ENCODE peak calls at places on chromosomes 5 and 9, in eight cellular contexts. One of them, this sample, is unnamed. For H3K27me3 and H3K9me3, the result is how much of the 10 kb centered on the place peaks cover.

GRCh38 chr5:107470007-107470582 is 200.6 kb downstream of the EFNA5 start:
- DNase-seq in transverse colon: no peak
- DNase-seq in gastrocnemius medialis: no peak
- DNase-seq in thoracic aorta: no peak
- DNase-seq in cardiac muscle cell: peak
- DNase-seq in PC-3: peak
- DNase-seq in HepG2: no peak
- DNase-seq in neuronal stem cell: no peak
- DNase-seq in this sample: no peak

GRCh38 chr9:79812507-79813261 is 240.9 kb downstream of the TLE4 start:
- DNase-seq in neuronal stem cell: no peak
- DNase-seq in HepG2: no peak
- DNase-seq in transverse colon: no peak
- DNase-seq in cardiac muscle cell: no peak
- DNase-seq in PC-3: no peak
- DNase-seq in gastrocnemius medialis: no peak
- DNase-seq in thoracic aorta: no peak
- DNase-seq in this sample: no peak

GRCh38 chr9:105978822-105979221 is 284.5 kb downstream of the TMEM38B start:
- DNase-seq in neuronal stem cell: no peak
- DNase-seq in HepG2: no peak
- DNase-seq in transverse colon: no peak
- DNase-seq in gastrocnemius medialis: no peak
- DNase-seq in cardiac muscle cell: no peak
- DNase-seq in PC-3: no peak
- DNase-seq in thoracic aorta: no peak
- DNase-seq in this sample: no peak

GRCh38 chr9:14158911-14159310 is 155.0 kb downstream of the NFIB start:
- DNase-seq in transverse colon: no peak
- DNase-seq in neuronal stem cell: no peak
- DNase-seq in HepG2: no peak
- DNase-seq in gastrocnemius medialis: no peak
- DNase-seq in cardiac muscle cell: no peak
- DNase-seq in thoracic aorta: no peak
- DNase-seq in PC-3: peak
- DNase-seq in this sample: peak

GRCh38 chr5:143701476-143701875 is 110.5 kb upstream of the HMHB1 start:
- DNase-seq in thoracic aorta: no peak
- DNase-seq in neuronal stem cell: no peak
- DNase-seq in HepG2: no peak
- DNase-seq in PC-3: no peak
- DNase-seq in gastrocnemius medialis: no peak
- DNase-seq in cardiac muscle cell: no peak
- DNase-seq in transverse colon: no peak
- DNase-seq in this sample: no peak

GRCh38 chr9:132582786-132583583 is 579 bp downstream of the BARHL1 start:
- DNase-seq in transverse colon: no peak
- DNase-seq in gastrocnemius medialis: no peak
- DNase-seq in neuronal stem cell: no peak
- DNase-seq in PC-3: no peak
- DNase-seq in HepG2: no peak
- DNase-seq in cardiac muscle cell: no peak
- DNase-seq in thoracic aorta: no peak
- DNase-seq in this sample: no peak

GRCh38 chr5:149519624-149520023 is 31.6 kb downstream of the CSNK1A1 start:
- DNase-seq in neuronal stem cell: no peak
- DNase-seq in PC-3: no peak
- DNase-seq in gastrocnemius medialis: no peak
- DNase-seq in cardiac muscle cell: no peak
- DNase-seq in HepG2: no peak
- DNase-seq in thoracic aorta: no peak
- DNase-seq in transverse colon: no peak
- DNase-seq in this sample: no peak

GRCh38 chr5:158976035-158976434 is 123.7 kb downstream of the EBF1 start:
- DNase-seq in PC-3: peak
- DNase-seq in HepG2: no peak
- DNase-seq in gastrocnemius medialis: no peak
- DNase-seq in neuronal stem cell: no peak
- DNase-seq in cardiac muscle cell: no peak
- DNase-seq in thoracic aorta: no peak
- DNase-seq in transverse colon: no peak
- DNase-seq in this sample: no peak

GRCh38 chr9:112858625-112859147 is 32.0 kb downstream of the SLC46A2 start:
- DNase-seq in transverse colon: no peak
- DNase-seq in cardiac muscle cell: no peak
- DNase-seq in thoracic aorta: no peak
- DNase-seq in gastrocnemius medialis: no peak
- DNase-seq in PC-3: no peak
- DNase-seq in neuronal stem cell: no peak
- DNase-seq in HepG2: no peak
- DNase-seq in this sample: peak

GRCh38 chr5:139789845-139790189 is 5.8 kb upstream of the PSD2 start:
- DNase-seq in HepG2: no peak
- DNase-seq in PC-3: no peak
- DNase-seq in cardiac muscle cell: no peak
- DNase-seq in thoracic aorta: no peak
- DNase-seq in neuronal stem cell: no peak
- DNase-seq in transverse colon: no peak
- DNase-seq in gastrocnemius medialis: no peak
- DNase-seq in this sample: no peak

GRCh38 chr5:59661939-59662615 is 231.4 kb downstream of the PDE4D start:
- DNase-seq in gastrocnemius medialis: no peak
- DNase-seq in neuronal stem cell: no peak
- DNase-seq in cardiac muscle cell: peak
- DNase-seq in HepG2: peak
- DNase-seq in PC-3: no peak
- DNase-seq in thoracic aorta: no peak
- DNase-seq in transverse colon: no peak
- DNase-seq in this sample: peak

GRCh38 chr5:176742246-176743105 is 67.9 kb upstream of the UNC5A start:
- DNase-seq in gastrocnemius medialis: no peak
- DNase-seq in HepG2: no peak
- DNase-seq in cardiac muscle cell: no peak
- DNase-seq in PC-3: no peak
- DNase-seq in neuronal stem cell: no peak
- DNase-seq in transverse colon: no peak
- DNase-seq in thoracic aorta: no peak
- DNase-seq in this sample: no peak

GRCh38 chr5:149471406-149472183 is 79.6 kb downstream of the CSNK1A1 start:
- DNase-seq in transverse colon: peak
- DNase-seq in gastrocnemius medialis: peak
- DNase-seq in PC-3: peak
- DNase-seq in HepG2: no peak
- DNase-seq in thoracic aorta: no peak
- DNase-seq in cardiac muscle cell: no peak
- DNase-seq in neuronal stem cell: no peak
- DNase-seq in this sample: peak

GRCh38 chr9:78605029-78605930 is 308.4 kb downstream of the PSAT1 start:
- DNase-seq in thoracic aorta: no peak
- DNase-seq in cardiac muscle cell: peak
- DNase-seq in PC-3: no peak
- DNase-seq in transverse colon: no peak
- DNase-seq in gastrocnemius medialis: no peak
- DNase-seq in neuronal stem cell: no peak
- DNase-seq in HepG2: no peak
- DNase-seq in this sample: no peak

GRCh38 chr9:18480649-18481048 is 6.7 kb downstream of the ADAMTSL1 start:
- DNase-seq in cardiac muscle cell: no peak
- DNase-seq in neuronal stem cell: no peak
- DNase-seq in PC-3: peak
- DNase-seq in transverse colon: no peak
- DNase-seq in thoracic aorta: no peak
- DNase-seq in gastrocnemius medialis: no peak
- DNase-seq in HepG2: no peak
- DNase-seq in this sample: no peak

GRCh38 chr5:176779537-176779936 is 30.8 kb upstream of the UNC5A start:
- DNase-seq in PC-3: no peak
- DNase-seq in gastrocnemius medialis: no peak
- DNase-seq in HepG2: no peak
- DNase-seq in cardiac muscle cell: no peak
- DNase-seq in transverse colon: no peak
- DNase-seq in neuronal stem cell: no peak
- DNase-seq in thoracic aorta: no peak
- DNase-seq in this sample: no peak

DNA sequence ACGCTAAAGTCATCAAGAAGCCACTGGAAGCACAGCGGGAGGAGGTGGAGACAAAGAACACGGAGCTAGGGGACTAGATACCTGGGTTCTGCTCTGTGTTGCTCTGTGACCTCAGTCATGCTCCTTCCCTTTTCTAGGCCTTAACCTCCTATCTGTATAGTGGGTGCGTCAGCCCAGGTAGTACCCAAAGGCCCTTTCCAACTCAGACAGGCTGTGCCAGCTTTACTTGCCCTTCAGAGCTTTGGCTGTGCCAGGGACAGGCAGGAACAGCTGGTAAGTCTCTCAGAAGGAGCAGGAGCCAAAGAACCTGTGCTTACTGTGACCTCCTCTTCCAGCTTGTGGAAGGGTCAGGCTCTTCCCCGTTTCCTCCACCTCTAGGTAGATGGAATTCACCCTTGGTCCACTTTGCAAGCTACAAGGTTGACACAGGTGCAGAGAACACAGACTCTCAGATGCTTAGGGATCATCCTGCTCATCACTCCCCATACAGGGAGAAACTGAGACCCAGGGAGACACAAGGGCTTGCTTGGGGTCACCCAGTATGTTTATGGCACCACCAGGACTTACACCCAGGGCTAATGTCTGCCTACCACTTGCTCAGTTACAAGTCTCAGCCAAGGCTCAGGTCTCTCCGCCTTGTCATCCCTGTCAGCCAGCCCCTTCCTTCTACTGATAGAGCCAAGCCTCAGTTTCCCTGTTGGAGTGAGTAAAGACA is 1.7 kb downstream of the CCDC69 start:
- DNase-seq in PC-3: no peak
- DNase-seq in HepG2: no peak
- DNase-seq in transverse colon: no peak
- DNase-seq in neuronal stem cell: no peak
- DNase-seq in thoracic aorta: no peak
- DNase-seq in gastrocnemius medialis: peak
- DNase-seq in cardiac muscle cell: no peak
- DNase-seq in this sample: no peak
- H3K4me3 ChIP-seq in PC-3: no peak
- H3K4me3 ChIP-seq in HepG2: peak
- H3K4me3 ChIP-seq in transverse colon: peak
- H3K4me3 ChIP-seq in neuronal stem cell: no peak
- H3K4me3 ChIP-seq in thoracic aorta: peak
- H3K4me3 ChIP-seq in gastrocnemius medialis: peak
- H3K4me3 ChIP-seq in cardiac muscle cell: peak
- H3K4me3 ChIP-seq in this sample: no peak

GRCh38 chr9:99366183-99366582 is 144.1 kb downstream of the SEC61B start:
- DNase-seq in thoracic aorta: no peak
- DNase-seq in transverse colon: no peak
- DNase-seq in PC-3: no peak
- DNase-seq in HepG2: no peak
- DNase-seq in neuronal stem cell: no peak
- DNase-seq in gastrocnemius medialis: peak
- DNase-seq in cardiac muscle cell: no peak
- DNase-seq in this sample: no peak

GRCh38 chr9:99361827-99362226 is 139.7 kb downstream of the SEC61B start:
- DNase-seq in thoracic aorta: no peak
- DNase-seq in transverse colon: no peak
- DNase-seq in neuronal stem cell: peak
- DNase-seq in HepG2: no peak
- DNase-seq in cardiac muscle cell: no peak
- DNase-seq in PC-3: no peak
- DNase-seq in gastrocnemius medialis: no peak
- DNase-seq in this sample: no peak

GRCh38 chr9:99365233-99365980 is 143.3 kb downstream of the SEC61B start:
- DNase-seq in cardiac muscle cell: peak
- DNase-seq in HepG2: no peak
- DNase-seq in neuronal stem cell: no peak
- DNase-seq in PC-3: no peak
- DNase-seq in transverse colon: no peak
- DNase-seq in gastrocnemius medialis: no peak
- DNase-seq in thoracic aorta: no peak
- DNase-seq in this sample: no peak

GRCh38 chr9:99362317-99362716 is 140.2 kb downstream of the SEC61B start:
- DNase-seq in gastrocnemius medialis: no peak
- DNase-seq in PC-3: no peak
- DNase-seq in HepG2: no peak
- DNase-seq in transverse colon: no peak
- DNase-seq in cardiac muscle cell: no peak
- DNase-seq in thoracic aorta: no peak
- DNase-seq in neuronal stem cell: no peak
- DNase-seq in this sample: no peak

DNA sequence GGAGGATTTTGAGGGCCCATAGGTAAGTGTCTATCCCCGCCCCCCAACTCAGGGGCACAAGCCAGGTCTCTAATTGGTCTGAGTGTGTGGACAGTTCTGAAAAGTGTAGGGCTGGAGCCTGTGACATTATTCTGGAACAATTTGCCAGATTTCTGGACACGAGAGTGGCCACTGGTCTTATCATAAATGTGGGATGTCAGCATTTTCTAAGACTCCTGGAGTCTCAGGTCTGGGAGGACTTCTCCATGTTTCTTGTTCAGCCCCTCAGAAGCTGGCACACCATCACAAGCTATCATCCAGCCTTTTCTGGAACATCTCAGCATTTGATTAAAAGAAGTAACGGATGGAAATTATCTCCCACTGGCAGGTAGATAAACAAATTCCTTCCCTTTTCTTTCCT is 141.4 kb downstream of the SEC61B start:
- DNase-seq in thoracic aorta: no peak
- DNase-seq in gastrocnemius medialis: no peak
- DNase-seq in transverse colon: no peak
- DNase-seq in neuronal stem cell: no peak
- DNase-seq in cardiac muscle cell: no peak
- DNase-seq in PC-3: no peak
- DNase-seq in HepG2: no peak
- DNase-seq in this sample: no peak
- H3K27me3 ChIP-seq in thoracic aorta: under half
- H3K27me3 ChIP-seq in gastrocnemius medialis: under half
- H3K27me3 ChIP-seq in transverse colon: under half
- H3K27me3 ChIP-seq in neuronal stem cell: under half
- H3K27me3 ChIP-seq in cardiac muscle cell: under half
- H3K27me3 ChIP-seq in PC-3: under half
- H3K27me3 ChIP-seq in HepG2: under half
- H3K27me3 ChIP-seq in this sample: under half

GRCh38 chr9:96766199-96766598 is 11.7 kb downstream of the ZNF510 start:
- DNase-seq in thoracic aorta: no peak
- DNase-seq in cardiac muscle cell: no peak
- DNase-seq in neuronal stem cell: no peak
- DNase-seq in HepG2: no peak
- DNase-seq in gastrocnemius medialis: no peak
- DNase-seq in PC-3: no peak
- DNase-seq in transverse colon: no peak
- DNase-seq in this sample: no peak
- H3K9me3 ChIP-seq in thoracic aorta: half or more
- H3K9me3 ChIP-seq in cardiac muscle cell: under half
- H3K9me3 ChIP-seq in neuronal stem cell: half or more
- H3K9me3 ChIP-seq in HepG2: half or more
- H3K9me3 ChIP-seq in gastrocnemius medialis: under half
- H3K9me3 ChIP-seq in PC-3: under half
- H3K9me3 ChIP-seq in transverse colon: half or more
- H3K9me3 ChIP-seq in this sample: under half

DNA sequence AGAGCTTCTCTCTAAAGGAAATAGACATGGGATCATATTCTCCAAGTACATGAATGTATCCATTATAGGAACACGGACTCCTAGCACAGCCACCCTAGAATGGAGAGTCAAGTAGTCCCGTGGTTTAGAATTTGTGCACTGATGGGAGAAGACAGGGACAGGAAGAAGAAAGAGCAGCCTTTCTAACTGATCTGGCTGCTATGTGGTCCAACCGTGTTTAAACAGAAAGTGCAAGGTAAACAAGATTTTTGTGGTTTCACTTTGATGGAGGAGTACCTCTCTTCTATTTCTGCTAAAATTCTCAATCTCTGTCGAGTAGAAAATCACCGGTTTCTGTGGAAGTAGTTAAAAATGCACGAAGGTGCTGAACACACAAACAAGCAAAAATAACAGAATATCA is 171.3 kb downstream of the ST8SIA4 start:
- DNase-seq in cardiac muscle cell: no peak
- DNase-seq in transverse colon: no peak
- DNase-seq in gastrocnemius medialis: no peak
- DNase-seq in thoracic aorta: no peak
- DNase-seq in neuronal stem cell: no peak
- DNase-seq in PC-3: peak
- DNase-seq in HepG2: no peak
- DNase-seq in this sample: no peak
- H3K4me3 ChIP-seq in cardiac muscle cell: no peak
- H3K4me3 ChIP-seq in transverse colon: no peak
- H3K4me3 ChIP-seq in gastrocnemius medialis: no peak
- H3K4me3 ChIP-seq in thoracic aorta: peak
- H3K4me3 ChIP-seq in neuronal stem cell: no peak
- H3K4me3 ChIP-seq in PC-3: peak
- H3K4me3 ChIP-seq in HepG2: no peak
- H3K4me3 ChIP-seq in this sample: no peak